ENCODE peak calls at places on chromosome 5, in nine cellular contexts. N, Q, J, W, T, C, G, H and L are unnamed samples.
A peak's percentile ranks its signal among the peaks of the same experiment; 100 is the strongest.

GRCh38 chr5:30832519-30832918 is 361.0 kb upstream of the CDH6 start:
- DNase-seq in C (no peak), T (no peak), J (no peak), G (no peak), H (no peak), W (no peak), Q (no peak), N (no peak), L (no peak)

GRCh38 chr5:96649251-96649937 is 12.8 kb upstream of the CAST start:
- DNase-seq in H (no peak), J (no peak), C (no peak), N (no peak), Q (no peak), T (no peak), G (peak; percentile 48), W (no peak), L (no peak)

GRCh38 chr5:37815913-37816312 is 23.9 kb downstream of the GDNF start:
- DNase-seq in H (no peak), Q (no peak), T (no peak), N (no peak), J (no peak), C (no peak), G (no peak), W (no peak), L (no peak)

GRCh38 chr5:169939731-169940130 is 40.6 kb downstream of the INSYN2B start:
- DNase-seq in H (no peak), G (no peak), N (no peak), Q (no peak), J (no peak), T (no peak), W (no peak), C (no peak), L (no peak)

GRCh38 chr5:54912021-54912420 is 73.4 kb downstream of the ESM1 start:
- DNase-seq in N (no peak), W (no peak), H (no peak), Q (no peak), J (no peak), G (no peak), T (no peak), C (no peak), L (no peak)

GRCh38 chr5:10985091-10985490 is 224.1 kb upstream of the DAP start:
- DNase-seq in J (no peak), N (no peak), H (no peak), Q (no peak), G (no peak), C (no peak), T (no peak), W (no peak), L (no peak)

GRCh38 chr5:57862471-57863282 is 380.1 kb upstream of the ACTBL2 start:
- DNase-seq in Q (no peak), H (no peak), C (no peak), G (peak; percentile 83), N (peak; percentile 92), W (peak; percentile 33), T (no peak), J (no peak), L (no peak)

GRCh38 chr5:14057289-14057688 is 85.9 kb upstream of the TRIO start:
- DNase-seq in J (no peak), N (peak; percentile 24), H (peak; percentile 67), G (no peak), Q (no peak), W (no peak), T (no peak), C (no peak), L (no peak)

GRCh38 chr5:139678751-139679750 is 30.9 kb downstream of the CXXC5 start:
- DNase-seq in Q (no peak), W (no peak), G (no peak), H (no peak), C (no peak), N (peak; percentile 82), T (no peak), J (peak; percentile 56), L (no peak)

GRCh38 chr5:24142346-24142745 is 502.4 kb downstream of the CDH10 start:
- DNase-seq in W (no peak), H (no peak), Q (no peak), G (no peak), C (no peak), T (no peak), N (no peak), J (no peak), L (no peak)

GRCh38 chr5:144335561-144335960 is 164.9 kb downstream of the KCTD16 start:
- DNase-seq in N (no peak), J (no peak), T (no peak), W (no peak), Q (no peak), C (no peak), H (peak; percentile 57), G (no peak), L (no peak)

GRCh38 chr5:4205408-4205807 is 609.8 kb downstream of the IRX1 start:
- DNase-seq in G (no peak), Q (no peak), W (no peak), T (no peak), N (peak; percentile 4), H (no peak), C (no peak), J (no peak), L (no peak)

GRCh38 chr5:11239261-11239660 is 478.2 kb upstream of the DAP start:
- DNase-seq in T (peak; percentile 57), N (no peak), G (no peak), C (peak; percentile 13), Q (no peak), W (no peak), J (no peak), H (no peak), L (no peak)

GRCh38 chr5:138664276-138664943 is 88.8 kb upstream of the CTNNA1 start:
- DNase-seq in T (no peak), G (no peak), Q (no peak), N (peak; percentile 69), C (no peak), H (no peak), J (no peak), W (peak; percentile 57), L (no peak)

GRCh38 chr5:103291606-103292005 is 33.0 kb downstream of the MACIR start:
- DNase-seq in T (no peak), N (no peak), H (no peak), J (no peak), G (no peak), Q (no peak), C (no peak), W (no peak), L (no peak)

GRCh38 chr5:52041843-52042242 is 658.6 kb downstream of the ISL1 start:
- DNase-seq in T (no peak), J (no peak), G (no peak), H (no peak), W (no peak), N (no peak), Q (no peak), C (no peak), L (no peak)

GRCh38 chr5:38382898-38383297 is 124.5 kb downstream of the EGFLAM start:
- DNase-seq in T (peak; percentile 94), Q (peak; percentile 80), C (peak; percentile 81), H (peak; percentile 70), G (peak; percentile 92), W (peak; percentile 89), J (peak; percentile 67), N (peak; percentile 83), L (peak; percentile 68)

GRCh38 chr5:41869150-41869738 is 981 bp downstream of the OXCT1 start:
- DNase-seq in T (peak; percentile 61), N (peak; percentile 68), G (peak; percentile 31), W (peak; percentile 34), Q (no peak), C (peak; percentile 56), H (no peak), J (peak; percentile 69), L (peak; percentile 31)

GRCh38 chr5:936149-937144 is 43.8 kb downstream of the TRIP13 start:
- DNase-seq in J (no peak), W (no peak), H (no peak), G (no peak), N (no peak), C (no peak), T (no peak), Q (no peak), L (no peak)

GRCh38 chr5:178580556-178580955 is 9.6 kb downstream of the COL23A1 start:
- DNase-seq in T (no peak), C (no peak), W (no peak), N (no peak), G (no peak), Q (no peak), H (no peak), J (no peak), L (no peak)

GRCh38 chr5:178573216-178573615 is 17.0 kb downstream of the COL23A1 start:
- DNase-seq in Q (no peak), T (no peak), N (no peak), C (no peak), H (no peak), G (no peak), J (no peak), W (no peak), L (no peak)

GRCh38 chr5:178576591-178577351 is 13.4 kb downstream of the COL23A1 start:
- DNase-seq in N (no peak), G (no peak), C (peak; percentile 78), H (no peak), Q (no peak), W (peak; percentile 44), T (peak; percentile 68), J (no peak), L (no peak)

GRCh38 chr5:178577944-178578343 is 12.2 kb downstream of the COL23A1 start:
- DNase-seq in J (no peak), H (no peak), Q (no peak), N (no peak), W (no peak), T (no peak), G (no peak), C (no peak), L (no peak)

GRCh38 chr5:178577376-178577839 is 12.8 kb downstream of the COL23A1 start:
- DNase-seq in C (peak; percentile 67), W (no peak), J (no peak), H (no peak), G (no peak), N (no peak), T (peak; percentile 79), Q (no peak), L (no peak)
- TF ChIP-seq EZH2phosphoT487 in C (no peak), W (no peak), J (no peak), H (no peak), G (no peak), N (no peak), T (no peak), Q (no peak), L (no peak)

GRCh38 chr5:180492226-180492903 is 1.8 kb upstream of the CNOT6 start:
- DNase-seq in J (no peak), C (no peak), G (no peak), T (no peak), H (no peak), Q (no peak), W (no peak), N (no peak), L (no peak)
- TF ChIP-seq EZH2phosphoT487 in J (no peak), C (no peak), G (no peak), T (no peak), H (no peak), Q (no peak), W (no peak), N (no peak), L (no peak)

GRCh38 chr5:53335115-53335514 is 145.3 kb upstream of the FST start:
- DNase-seq in T (peak; percentile 28), G (peak; percentile 48), N (peak; percentile 36), W (peak; percentile 41), J (no peak), Q (no peak), H (no peak), C (peak; percentile 36), L (no peak)
- TF ChIP-seq EZH2phosphoT487 in T (no peak), G (no peak), N (no peak), W (no peak), J (no peak), Q (no peak), H (no peak), C (no peak), L (no peak)

GRCh38 chr5:142544946-142545652 is 140.8 kb downstream of the FGF1 start:
- DNase-seq in C (no peak), N (peak; percentile 42), W (no peak), Q (no peak), H (no peak), G (no peak), J (no peak), T (no peak), L (no peak)
- TF ChIP-seq EZH2phosphoT487 in C (no peak), N (no peak), W (no peak), Q (no peak), H (no peak), G (no peak), J (no peak), T (no peak), L (no peak)